ENCODE peak calls at places on chromosomes 5 and 9, in ten cellular contexts. One of them, this sample, is unnamed.

GRCh38 chr5:125537661-125538060 is 791.2 kb upstream of the ZNF608 start:
- DNase-seq in mesendoderm: no peak
- DNase-seq in CD8-positive, alpha-beta memory T cell: no peak
- DNase-seq in IMR-90: no peak
- DNase-seq in SK-N-SH: no peak
- DNase-seq in neuronal stem cell: no peak
- DNase-seq in dorsolateral prefrontal cortex: no peak
- DNase-seq in OCI-LY7: no peak
- DNase-seq in A549: no peak
- DNase-seq in CD4-positive, alpha-beta memory T cell: no peak
- DNase-seq in this sample: no peak

GRCh38 chr5:44398382-44398781 is 9.2 kb upstream of the FGF10 start:
- DNase-seq in CD8-positive, alpha-beta memory T cell: no peak
- DNase-seq in OCI-LY7: no peak
- DNase-seq in IMR-90: no peak
- DNase-seq in A549: no peak
- DNase-seq in mesendoderm: peak; percentile 16
- DNase-seq in SK-N-SH: no peak
- DNase-seq in neuronal stem cell: no peak
- DNase-seq in dorsolateral prefrontal cortex: no peak
- DNase-seq in CD4-positive, alpha-beta memory T cell: no peak
- DNase-seq in this sample: no peak

GRCh38 chr9:120928720-120929389 is 2.3 kb upstream of the TRAF1 start:
- DNase-seq in CD4-positive, alpha-beta memory T cell: peak; percentile 80
- DNase-seq in neuronal stem cell: peak; percentile 45
- DNase-seq in dorsolateral prefrontal cortex: peak; percentile 75
- DNase-seq in A549: peak; percentile 78
- DNase-seq in CD8-positive, alpha-beta memory T cell: peak; percentile 73
- DNase-seq in OCI-LY7: peak; percentile 87
- DNase-seq in SK-N-SH: peak; percentile 56
- DNase-seq in mesendoderm: peak; percentile 52
- DNase-seq in IMR-90: no peak
- DNase-seq in this sample: peak; percentile 69

GRCh38 chr5:133316346-133317343 is 264.8 kb downstream of the HSPA4 start:
- DNase-seq in CD8-positive, alpha-beta memory T cell: no peak
- DNase-seq in IMR-90: no peak
- DNase-seq in OCI-LY7: peak; percentile 14
- DNase-seq in A549: peak; percentile 27
- DNase-seq in CD4-positive, alpha-beta memory T cell: no peak
- DNase-seq in neuronal stem cell: peak; percentile 11
- DNase-seq in SK-N-SH: no peak
- DNase-seq in mesendoderm: peak; percentile 79
- DNase-seq in dorsolateral prefrontal cortex: no peak
- DNase-seq in this sample: no peak

GRCh38 chr9:15837079-15837679 is 284.3 kb downstream of the CCDC171 start:
- DNase-seq in neuronal stem cell: peak; percentile 47
- DNase-seq in SK-N-SH: peak; percentile 41
- DNase-seq in mesendoderm: peak; percentile 55
- DNase-seq in A549: peak; percentile 27
- DNase-seq in IMR-90: peak; percentile 65
- DNase-seq in dorsolateral prefrontal cortex: no peak
- DNase-seq in CD8-positive, alpha-beta memory T cell: no peak
- DNase-seq in CD4-positive, alpha-beta memory T cell: peak; percentile 24
- DNase-seq in OCI-LY7: peak; percentile 60
- DNase-seq in this sample: peak; percentile 1

GRCh38 chr9:4298255-4299005 is 1.4 kb downstream of the GLIS3 start:
- DNase-seq in OCI-LY7: no peak
- DNase-seq in A549: peak; percentile 30
- DNase-seq in neuronal stem cell: no peak
- DNase-seq in CD4-positive, alpha-beta memory T cell: no peak
- DNase-seq in CD8-positive, alpha-beta memory T cell: no peak
- DNase-seq in IMR-90: peak; percentile 27
- DNase-seq in mesendoderm: peak; percentile 82
- DNase-seq in SK-N-SH: peak; percentile 44
- DNase-seq in dorsolateral prefrontal cortex: no peak
- DNase-seq in this sample: no peak

GRCh38 chr5:132243366-132243977 is 14.0 kb upstream of the PDLIM4 start:
- DNase-seq in neuronal stem cell: no peak
- DNase-seq in dorsolateral prefrontal cortex: peak; percentile 23
- DNase-seq in mesendoderm: no peak
- DNase-seq in IMR-90: no peak
- DNase-seq in OCI-LY7: peak; percentile 68
- DNase-seq in CD4-positive, alpha-beta memory T cell: no peak
- DNase-seq in CD8-positive, alpha-beta memory T cell: no peak
- DNase-seq in SK-N-SH: no peak
- DNase-seq in A549: no peak
- DNase-seq in this sample: no peak

GRCh38 chr5:65611524-65611923 is 12.6 kb downstream of the TRIM23 start:
- DNase-seq in mesendoderm: peak; percentile 80
- DNase-seq in dorsolateral prefrontal cortex: no peak
- DNase-seq in neuronal stem cell: no peak
- DNase-seq in CD8-positive, alpha-beta memory T cell: no peak
- DNase-seq in A549: no peak
- DNase-seq in SK-N-SH: no peak
- DNase-seq in CD4-positive, alpha-beta memory T cell: no peak
- DNase-seq in OCI-LY7: no peak
- DNase-seq in IMR-90: peak; percentile 47
- DNase-seq in this sample: no peak

GRCh38 chr5:1517838-1518237 is 5.9 kb downstream of the LPCAT1 start:
- DNase-seq in mesendoderm: no peak
- DNase-seq in dorsolateral prefrontal cortex: peak; percentile 40
- DNase-seq in CD4-positive, alpha-beta memory T cell: no peak
- DNase-seq in OCI-LY7: no peak
- DNase-seq in neuronal stem cell: no peak
- DNase-seq in A549: no peak
- DNase-seq in IMR-90: no peak
- DNase-seq in CD8-positive, alpha-beta memory T cell: no peak
- DNase-seq in SK-N-SH: no peak
- DNase-seq in this sample: no peak

GRCh38 chr5:127813633-127814171 is 110.5 kb downstream of the CCDC192 start:
- DNase-seq in neuronal stem cell: no peak
- DNase-seq in IMR-90: peak; percentile 91
- DNase-seq in CD8-positive, alpha-beta memory T cell: no peak
- DNase-seq in dorsolateral prefrontal cortex: no peak
- DNase-seq in mesendoderm: no peak
- DNase-seq in CD4-positive, alpha-beta memory T cell: no peak
- DNase-seq in SK-N-SH: no peak
- DNase-seq in A549: peak; percentile 21
- DNase-seq in OCI-LY7: no peak
- DNase-seq in this sample: no peak

GRCh38 chr5:26641492-26641891 is 396.9 kb downstream of the CDH9 start:
- DNase-seq in CD4-positive, alpha-beta memory T cell: no peak
- DNase-seq in IMR-90: no peak
- DNase-seq in SK-N-SH: no peak
- DNase-seq in OCI-LY7: no peak
- DNase-seq in dorsolateral prefrontal cortex: no peak
- DNase-seq in mesendoderm: no peak
- DNase-seq in CD8-positive, alpha-beta memory T cell: no peak
- DNase-seq in neuronal stem cell: no peak
- DNase-seq in A549: no peak
- DNase-seq in this sample: no peak

GRCh38 chr5:37735649-37736347 is 104.0 kb downstream of the GDNF start:
- DNase-seq in IMR-90: peak; percentile 44
- DNase-seq in CD4-positive, alpha-beta memory T cell: no peak
- DNase-seq in A549: no peak
- DNase-seq in CD8-positive, alpha-beta memory T cell: no peak
- DNase-seq in OCI-LY7: no peak
- DNase-seq in dorsolateral prefrontal cortex: peak; percentile 72
- DNase-seq in neuronal stem cell: no peak
- DNase-seq in mesendoderm: no peak
- DNase-seq in SK-N-SH: no peak
- DNase-seq in this sample: no peak

GRCh38 chr9:127149010-127149409 is 26.6 kb upstream of the ANGPTL2 start:
- DNase-seq in A549: no peak
- DNase-seq in dorsolateral prefrontal cortex: no peak
- DNase-seq in CD8-positive, alpha-beta memory T cell: no peak
- DNase-seq in SK-N-SH: no peak
- DNase-seq in CD4-positive, alpha-beta memory T cell: no peak
- DNase-seq in neuronal stem cell: no peak
- DNase-seq in IMR-90: no peak
- DNase-seq in mesendoderm: no peak
- DNase-seq in OCI-LY7: no peak
- DNase-seq in this sample: no peak

GRCh38 chr5:82793808-82794419 is 283.3 kb downstream of the TMEM167A start:
- DNase-seq in CD4-positive, alpha-beta memory T cell: peak; percentile 28
- DNase-seq in OCI-LY7: peak; percentile 24
- DNase-seq in dorsolateral prefrontal cortex: no peak
- DNase-seq in neuronal stem cell: peak; percentile 21
- DNase-seq in mesendoderm: peak; percentile 76
- DNase-seq in A549: peak; percentile 11
- DNase-seq in IMR-90: peak; percentile 20
- DNase-seq in CD8-positive, alpha-beta memory T cell: peak; percentile 18
- DNase-seq in SK-N-SH: peak; percentile 27
- DNase-seq in this sample: no peak

GRCh38 chr9:89675403-89675771 is 70.6 kb downstream of the GADD45G start:
- DNase-seq in CD8-positive, alpha-beta memory T cell: no peak
- DNase-seq in mesendoderm: no peak
- DNase-seq in neuronal stem cell: no peak
- DNase-seq in CD4-positive, alpha-beta memory T cell: no peak
- DNase-seq in SK-N-SH: peak; percentile 88
- DNase-seq in OCI-LY7: no peak
- DNase-seq in dorsolateral prefrontal cortex: no peak
- DNase-seq in A549: no peak
- DNase-seq in IMR-90: no peak
- DNase-seq in this sample: no peak

GRCh38 chr9:108191065-108191464 is 664.7 kb downstream of the ACTL7B start:
- DNase-seq in CD8-positive, alpha-beta memory T cell: no peak
- DNase-seq in A549: no peak
- DNase-seq in IMR-90: peak; percentile 7
- DNase-seq in mesendoderm: no peak
- DNase-seq in CD4-positive, alpha-beta memory T cell: no peak
- DNase-seq in dorsolateral prefrontal cortex: no peak
- DNase-seq in OCI-LY7: no peak
- DNase-seq in neuronal stem cell: no peak
- DNase-seq in SK-N-SH: no peak
- DNase-seq in this sample: no peak

DNA sequence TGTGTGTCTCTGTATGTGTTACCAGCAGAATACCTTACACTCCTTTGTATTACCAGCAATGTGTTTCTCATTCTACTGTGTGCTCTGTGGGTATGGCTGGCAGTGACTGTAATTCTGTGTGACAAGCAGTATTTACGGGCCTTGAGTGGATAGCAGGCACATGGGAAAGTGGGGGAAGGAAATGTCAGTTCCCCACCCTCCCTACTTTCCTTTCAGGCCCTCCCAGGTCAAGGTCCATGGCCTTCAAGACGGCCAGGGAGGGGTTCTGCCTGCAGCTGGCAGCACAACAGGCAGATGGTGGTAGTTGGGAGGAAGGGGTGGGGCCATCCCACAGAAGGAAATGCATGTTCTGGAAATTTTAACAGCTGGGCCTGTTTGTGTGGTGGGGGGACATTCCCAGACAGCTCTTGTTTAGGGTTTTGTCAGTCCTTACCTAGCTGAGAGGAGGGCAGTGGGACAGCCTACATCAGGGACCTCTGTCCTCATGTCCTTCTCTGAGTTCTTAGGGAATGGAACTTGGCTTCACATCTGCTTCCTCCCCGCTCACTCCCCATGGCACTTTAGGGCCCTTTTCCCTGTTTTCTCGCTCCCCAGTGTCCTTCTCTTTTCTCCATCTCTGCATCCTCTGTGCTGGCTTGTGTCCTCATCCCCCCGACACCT is 14.6 kb upstream of the TNIP1 start:
- DNase-seq in A549: no peak
- DNase-seq in SK-N-SH: peak; percentile 36
- DNase-seq in CD4-positive, alpha-beta memory T cell: no peak
- DNase-seq in dorsolateral prefrontal cortex: no peak
- DNase-seq in mesendoderm: peak; percentile 47
- DNase-seq in IMR-90: no peak
- DNase-seq in OCI-LY7: no peak
- DNase-seq in neuronal stem cell: no peak
- DNase-seq in CD8-positive, alpha-beta memory T cell: no peak
- DNase-seq in this sample: no peak
- H3K27ac ChIP-seq in A549: peak overlapping the region; percentile 90
- H3K27ac ChIP-seq in SK-N-SH: no peak overlapping the region
- H3K27ac ChIP-seq in CD4-positive, alpha-beta memory T cell: peak overlapping the region; percentile 58
- H3K27ac ChIP-seq in dorsolateral prefrontal cortex: no peak overlapping the region
- H3K27ac ChIP-seq in mesendoderm: no peak overlapping the region
- H3K27ac ChIP-seq in IMR-90: peak overlapping the region; percentile 44
- H3K27ac ChIP-seq in OCI-LY7: no peak overlapping the region
- H3K27ac ChIP-seq in neuronal stem cell: no peak overlapping the region
- H3K27ac ChIP-seq in CD8-positive, alpha-beta memory T cell: peak overlapping the region; percentile 20
- H3K27ac ChIP-seq in this sample: peak overlapping the region; percentile 82

GRCh38 chr9:124163988-124164350 is 93.8 kb upstream of the NEK6 start:
- DNase-seq in CD4-positive, alpha-beta memory T cell: no peak
- DNase-seq in IMR-90: no peak
- DNase-seq in dorsolateral prefrontal cortex: no peak
- DNase-seq in CD8-positive, alpha-beta memory T cell: no peak
- DNase-seq in mesendoderm: no peak
- DNase-seq in SK-N-SH: no peak
- DNase-seq in neuronal stem cell: no peak
- DNase-seq in A549: no peak
- DNase-seq in OCI-LY7: no peak
- DNase-seq in this sample: no peak
- H3K27ac ChIP-seq in CD4-positive, alpha-beta memory T cell: no peak overlapping the region
- H3K27ac ChIP-seq in IMR-90: no peak overlapping the region
- H3K27ac ChIP-seq in dorsolateral prefrontal cortex: no peak overlapping the region
- H3K27ac ChIP-seq in CD8-positive, alpha-beta memory T cell: no peak overlapping the region
- H3K27ac ChIP-seq in mesendoderm: no peak overlapping the region
- H3K27ac ChIP-seq in SK-N-SH: no peak overlapping the region
- H3K27ac ChIP-seq in neuronal stem cell: no peak overlapping the region
- H3K27ac ChIP-seq in A549: no peak overlapping the region
- H3K27ac ChIP-seq in OCI-LY7: no peak overlapping the region
- H3K27ac ChIP-seq in this sample: no peak overlapping the region

GRCh38 chr5:76831108-76831447 is 12.2 kb downstream of the F2RL1 start:
- DNase-seq in OCI-LY7: no peak
- DNase-seq in SK-N-SH: no peak
- DNase-seq in IMR-90: peak; percentile 76
- DNase-seq in mesendoderm: peak; percentile 72
- DNase-seq in neuronal stem cell: no peak
- DNase-seq in A549: no peak
- DNase-seq in dorsolateral prefrontal cortex: no peak
- DNase-seq in CD8-positive, alpha-beta memory T cell: no peak
- DNase-seq in CD4-positive, alpha-beta memory T cell: no peak
- DNase-seq in this sample: no peak
- H3K27ac ChIP-seq in OCI-LY7: no peak overlapping the region
- H3K27ac ChIP-seq in SK-N-SH: peak overlapping the region; percentile 35
- H3K27ac ChIP-seq in IMR-90: no peak overlapping the region
- H3K27ac ChIP-seq in mesendoderm: no peak overlapping the region
- H3K27ac ChIP-seq in neuronal stem cell: peak overlapping the region; percentile 13
- H3K27ac ChIP-seq in A549: no peak overlapping the region
- H3K27ac ChIP-seq in dorsolateral prefrontal cortex: no peak overlapping the region
- H3K27ac ChIP-seq in CD8-positive, alpha-beta memory T cell: no peak overlapping the region
- H3K27ac ChIP-seq in CD4-positive, alpha-beta memory T cell: no peak overlapping the region
- H3K27ac ChIP-seq in this sample: no peak overlapping the region

DNA sequence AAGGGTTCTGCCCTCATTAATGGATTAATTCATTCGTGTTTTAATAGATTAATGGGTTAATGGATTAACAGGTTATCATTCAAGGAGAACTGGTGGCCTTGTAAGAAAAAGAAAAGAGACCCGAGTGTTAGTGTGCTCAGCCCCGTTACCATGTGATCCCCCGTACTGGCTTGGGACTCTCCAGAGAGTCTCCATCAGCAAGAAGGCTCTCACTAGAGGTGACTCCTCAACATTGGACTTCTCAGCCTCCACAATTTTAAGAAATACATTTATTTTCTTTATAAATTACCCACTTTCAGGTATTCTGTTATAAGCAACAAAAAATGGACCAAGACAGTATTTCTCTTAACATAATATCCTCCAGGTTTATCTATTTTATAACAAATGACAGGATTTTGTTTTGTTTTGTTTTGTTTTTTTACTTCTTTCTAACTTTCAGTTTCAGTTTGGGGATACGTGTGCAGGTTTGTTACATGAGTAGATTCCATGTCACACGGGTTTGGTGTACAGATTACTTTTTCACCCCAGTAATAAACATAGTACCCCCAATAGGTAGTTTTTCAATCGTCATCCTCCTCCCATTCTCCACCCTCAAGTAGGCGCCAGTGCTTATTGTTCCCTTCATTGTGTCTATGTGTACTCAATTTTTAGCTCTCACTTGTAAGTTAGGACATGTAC is 456.1 kb downstream of the DNAH5 start:
- DNase-seq in A549: no peak
- DNase-seq in SK-N-SH: no peak
- DNase-seq in dorsolateral prefrontal cortex: no peak
- DNase-seq in OCI-LY7: no peak
- DNase-seq in CD8-positive, alpha-beta memory T cell: no peak
- DNase-seq in CD4-positive, alpha-beta memory T cell: no peak
- DNase-seq in IMR-90: no peak
- DNase-seq in mesendoderm: no peak
- DNase-seq in neuronal stem cell: no peak
- DNase-seq in this sample: no peak
- H3K27ac ChIP-seq in A549: no peak overlapping the region
- H3K27ac ChIP-seq in SK-N-SH: no peak overlapping the region
- H3K27ac ChIP-seq in dorsolateral prefrontal cortex: no peak overlapping the region
- H3K27ac ChIP-seq in OCI-LY7: no peak overlapping the region
- H3K27ac ChIP-seq in CD8-positive, alpha-beta memory T cell: no peak overlapping the region
- H3K27ac ChIP-seq in CD4-positive, alpha-beta memory T cell: no peak overlapping the region
- H3K27ac ChIP-seq in IMR-90: no peak overlapping the region
- H3K27ac ChIP-seq in mesendoderm: no peak overlapping the region
- H3K27ac ChIP-seq in neuronal stem cell: no peak overlapping the region
- H3K27ac ChIP-seq in this sample: no peak overlapping the region